ENCODE peak calls at places on chromosomes 16 and 17, in four cellular contexts. L, H, N and F are unnamed samples.

GRCh38 chr17:17479209-17479608 is 2.4 kb downstream of the MED9 start:
- DNase-seq in H (no peak), L (no peak), N (peak; percentile 58), F (no peak)

GRCh38 chr17:57677858-57678257 is 67.2 kb downstream of the CCDC182 start:
- DNase-seq in H (no peak), N (no peak), L (no peak), F (no peak)

GRCh38 chr16:12661656-12662172 is 142.0 kb downstream of the CPPED1 start:
- DNase-seq in L (peak; percentile 49), N (peak; percentile 76), H (no peak), F (peak; percentile 72)

GRCh38 chr17:70181866-70182265 is 12.5 kb downstream of the KCNJ2 start:
- DNase-seq in H (no peak), N (no peak), L (no peak), F (no peak)

GRCh38 chr16:3774156-3774767 is 56.9 kb upstream of the TRAP1 start:
- DNase-seq in N (no peak), L (no peak), H (no peak), F (no peak)

GRCh38 chr17:11813278-11813677 is 184.0 kb downstream of the ZNF18 start:
- DNase-seq in N (no peak), L (no peak), H (no peak), F (no peak)

GRCh38 chr16:74999683-75000480 is 1.1 kb downstream of the ZNRF1 start:
- DNase-seq in H (no peak), N (peak; percentile 44), L (no peak), F (peak; percentile 55)

GRCh38 chr17:58267347-58268324 is 13.1 kb downstream of the MPO start:
- DNase-seq in L (no peak), N (no peak), H (no peak), F (no peak)

GRCh38 chr17:66466933-66467367 is 164.5 kb downstream of the PRKCA start:
- DNase-seq in L (no peak), H (no peak), N (peak; percentile 92), F (peak; percentile 36)

GRCh38 chr16:58280846-58281301 is 14.0 kb downstream of the PRSS54 start:
- DNase-seq in L (no peak), H (no peak), N (no peak), F (no peak)

GRCh38 chr16:55351936-55352335 is 27.9 kb downstream of the IRX6 start:
- DNase-seq in N (peak; percentile 11), H (no peak), L (no peak), F (no peak)

GRCh38 chr16:50604610-50605009 is 56.4 kb downstream of the NKD1 start:
- DNase-seq in N (no peak), H (no peak), L (no peak), F (no peak)

GRCh38 chr16:77220427-77220826 is 21.2 kb downstream of the SYCE1L start:
- DNase-seq in N (no peak), L (no peak), H (peak; percentile 25), F (no peak)

GRCh38 chr16:160691-161190 is 5.0 kb upstream of the HBM start:
- DNase-seq in H (no peak), L (no peak), N (no peak), F (no peak)

GRCh38 chr17:5115673-5116651 is at the start of gene USP6:
- DNase-seq in L (no peak), N (no peak), H (no peak), F (no peak)

GRCh38 chr16:3578121-3578520 is 918 bp upstream of the NLRC3 start:
- DNase-seq in N (no peak), L (no peak), H (peak; percentile 23), F (no peak)

GRCh38 chr16:26735521-26735920 is 331.2 kb upstream of the C16orf82 start:
- DNase-seq in H (no peak), L (no peak), N (no peak), F (no peak)

GRCh38 chr16:86854058-86854621 is 275.8 kb downstream of the FOXL1 start:
- DNase-seq in N (no peak), H (no peak), L (no peak), F (no peak)

DNA sequence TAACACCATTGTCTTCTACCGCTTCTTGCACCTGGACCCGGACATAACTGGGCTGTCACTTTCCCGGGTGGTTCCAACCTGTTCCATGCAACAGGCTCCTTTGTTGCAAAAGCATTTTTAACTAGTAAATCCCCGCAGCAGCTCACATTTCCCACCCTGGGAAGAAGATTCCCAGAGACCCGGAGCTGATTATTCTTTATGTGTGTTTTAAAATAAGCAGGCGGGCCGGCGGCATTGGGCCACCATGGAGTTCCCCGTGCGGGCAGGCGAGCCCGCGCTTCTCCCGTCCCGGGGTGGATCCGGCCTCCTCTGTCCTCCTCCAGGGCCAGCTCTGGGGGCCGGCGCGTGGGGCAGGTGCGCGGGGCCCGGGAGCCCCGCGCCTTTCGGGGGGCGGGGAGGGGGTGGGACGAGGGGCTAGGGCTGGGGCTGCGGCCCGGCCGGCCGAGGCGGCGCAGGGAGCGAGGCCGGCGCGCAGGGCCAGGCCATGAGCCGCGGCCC is 1.6 kb downstream of the CRAMP1 start:
- DNase-seq in H (no peak), L (no peak), N (no peak), F (peak; percentile 40)
- TF ChIP-seq EZH2 in H (no peak), L (no peak), N (no peak), F (no peak)

GRCh38 chr16:29860218-29860617 is 2.8 kb downstream of the CDIPT start:
- DNase-seq in H (no peak), N (no peak), L (no peak), F (no peak)

GRCh38 chr16:29862884-29863668 is at the start of gene CDIPT:
- DNase-seq in H (peak; percentile 92), N (peak; percentile 97), L (peak; percentile 93), F (peak; percentile 92)

GRCh38 chr16:29863669-29863984 is 601 bp upstream of the CDIPT start:
- DNase-seq in L (no peak), N (no peak), H (no peak), F (no peak)

GRCh38 chr16:29864205-29864604 is 1.2 kb upstream of the CDIPT start:
- DNase-seq in H (no peak), L (no peak), N (no peak), F (no peak)

DNA sequence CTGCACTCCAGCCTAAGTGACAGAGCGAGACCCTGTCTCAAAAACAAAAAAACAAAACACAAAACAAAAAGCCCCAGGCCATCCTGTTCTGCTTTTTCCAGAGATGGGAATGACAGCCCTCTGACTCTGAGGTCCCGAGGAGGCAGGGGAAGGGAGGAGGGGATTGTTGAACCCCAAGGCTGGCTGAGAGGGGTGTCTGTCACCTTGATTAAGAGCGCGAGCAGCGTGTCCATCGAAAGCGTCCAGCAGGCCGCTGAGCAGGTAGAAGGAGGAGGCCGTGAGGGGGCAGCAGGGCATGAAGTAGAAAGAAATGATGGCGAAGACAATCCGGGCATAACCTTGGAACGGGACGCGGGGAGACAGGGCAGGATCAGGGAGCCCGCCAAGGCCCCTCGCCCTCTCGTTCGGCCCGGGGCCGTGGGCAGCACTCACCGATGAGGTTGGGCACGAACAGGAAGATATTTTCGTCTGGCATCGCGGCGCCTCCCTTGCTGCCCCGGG is 593 bp downstream of the CDIPT start:
- DNase-seq in N (no peak), L (no peak), H (no peak), F (peak; percentile 38)
- TF ChIP-seq USF2 in N (no peak), L (no peak), H (no peak), F (no peak)

GRCh38 chr17:80036715-80037477 is 454 bp downstream of the CCDC40 start:
- DNase-seq in H (no peak), N (peak; percentile 57), L (no peak), F (peak; percentile 20)
- TF ChIP-seq EZH2 in H (no peak), N (no peak), L (no peak), F (no peak)

DNA sequence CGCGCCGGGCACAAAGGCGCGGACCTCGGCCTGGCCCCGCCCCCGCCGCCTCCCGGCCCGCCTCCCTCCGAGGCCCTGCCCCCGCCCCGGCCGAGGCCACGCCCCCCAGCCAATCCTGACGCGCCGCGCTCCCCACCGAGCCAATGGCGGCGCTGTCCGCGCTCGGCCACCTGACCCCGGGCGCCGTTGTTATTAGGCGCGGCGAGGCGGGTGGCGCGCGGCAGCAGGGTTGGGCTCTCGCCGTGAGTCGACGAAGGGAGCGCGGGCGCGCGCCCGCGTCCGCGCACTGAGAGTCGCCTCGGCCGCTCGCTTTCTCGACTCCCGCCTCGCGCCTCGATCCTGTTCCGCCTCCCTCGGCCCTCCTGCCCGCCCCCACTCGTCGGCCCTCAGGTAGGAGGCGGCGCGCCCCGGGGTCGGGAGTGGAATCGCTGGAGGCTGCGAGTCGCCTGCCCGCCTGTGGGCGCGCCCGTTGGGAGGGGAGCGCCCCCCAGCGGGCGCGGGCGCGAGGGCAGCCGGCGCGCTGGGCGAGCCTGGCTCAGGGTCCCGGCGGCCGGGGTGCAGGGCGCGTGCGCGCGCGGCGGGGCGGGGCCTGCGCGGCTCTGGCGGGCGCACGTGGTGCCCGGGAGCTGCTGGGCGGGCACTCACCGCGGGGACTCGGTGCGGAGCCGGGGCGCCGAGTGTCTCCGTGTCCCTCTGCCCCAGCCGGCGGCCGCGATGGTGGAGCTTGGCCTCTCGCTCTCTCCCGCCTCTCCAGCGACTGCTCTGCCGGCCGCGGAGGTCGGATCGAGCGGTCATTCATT is 405 bp upstream of the CBLN1 start:
- DNase-seq in H (no peak), N (no peak), L (peak; percentile 54), F (peak; percentile 92)
- TF ChIP-seq USF2 in H (no peak), N (no peak), L (peak; percentile 66), F (peak; percentile 78)

DNA sequence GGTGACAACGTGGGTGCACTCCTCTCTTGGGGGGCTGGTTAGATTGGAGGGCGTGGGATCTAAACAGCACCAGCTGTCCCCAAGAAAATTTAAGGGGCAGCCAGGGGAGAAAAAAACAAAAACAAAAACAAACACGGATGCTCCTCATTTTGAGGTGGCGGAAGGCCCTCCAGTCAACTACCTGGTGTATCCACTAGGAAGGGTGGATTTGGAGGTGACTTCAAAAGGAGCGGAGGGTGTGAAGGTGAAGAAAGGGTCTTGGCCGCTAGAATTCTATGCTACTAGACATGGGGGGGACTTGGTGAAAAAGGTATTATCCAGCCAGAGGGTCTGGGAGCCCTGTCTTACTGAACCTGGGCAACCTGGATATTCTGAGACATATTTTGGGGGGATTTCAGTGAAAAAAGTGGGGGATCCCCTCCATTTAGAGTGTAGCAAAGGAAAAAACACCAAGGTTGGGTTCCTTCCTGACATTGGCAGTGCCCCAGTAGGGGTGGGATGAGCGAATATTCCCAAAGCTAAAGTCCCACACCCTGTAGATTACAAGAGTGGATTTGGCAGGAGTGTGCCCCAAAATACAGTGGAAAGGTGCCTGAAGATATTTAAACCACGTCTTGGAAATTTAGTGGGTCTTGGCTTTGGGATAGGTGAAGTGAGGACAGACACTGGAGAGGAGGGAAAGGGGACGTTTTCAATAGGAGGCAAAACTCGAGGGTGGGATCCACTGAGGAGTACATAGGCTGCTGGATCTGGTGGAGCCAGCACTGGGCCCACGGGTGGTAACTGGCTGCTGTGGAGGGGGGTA is 454 bp upstream of the FGF11 start:
- DNase-seq in H (no peak), L (no peak), N (no peak), F (no peak)
- TF ChIP-seq EZH2 in H (no peak), L (no peak), N (no peak), F (no peak)

DNA sequence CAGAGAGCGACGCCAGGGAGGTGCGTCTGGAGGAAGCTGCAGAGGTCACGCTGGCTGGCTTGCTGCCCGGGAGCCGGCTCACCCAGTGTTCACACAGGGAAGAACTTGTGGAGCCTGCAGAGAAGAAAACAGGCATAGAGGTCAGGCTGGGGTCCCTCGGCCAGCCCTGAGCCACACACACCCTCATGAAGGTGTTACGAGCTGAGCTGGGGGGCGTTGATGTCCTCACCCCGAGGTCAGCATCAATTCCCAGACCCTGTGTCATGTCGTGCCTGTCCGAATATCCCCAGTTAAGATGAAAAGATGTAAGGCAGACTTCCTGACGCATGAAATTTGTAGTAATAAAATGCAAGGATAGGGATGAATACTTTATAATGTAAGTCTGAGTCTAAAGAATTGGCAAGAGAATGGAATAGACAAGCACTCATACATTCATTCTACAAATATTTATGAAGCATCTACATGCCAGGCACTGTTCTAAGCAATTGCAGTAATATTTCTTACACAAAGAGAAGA is 77.1 kb downstream of the USP31 start:
- DNase-seq in H (no peak), N (no peak), L (no peak), F (no peak)
- TF ChIP-seq USF2 in H (no peak), N (no peak), L (no peak), F (no peak)